ENCODE peak calls at places on chromosomes 12 and 14, in five cellular contexts. A is cardiac fibroblast, S is adrenal gland, R is AG04450, O is prostate gland. D is an unnamed sample.

GRCh38 chr12:42084522-42084921 is 60.2 kb downstream of the GXYLT1 start:
- DNase-seq in A (no peak), S (no peak), R (no peak), O (no peak), D (no peak)

GRCh38 chr12:94614288-94614721 is 36.1 kb downstream of the TMCC3 start:
- DNase-seq in A (no peak), S (no peak), R (no peak), O (peak; percentile 33), D (peak; percentile 33)

GRCh38 chr12:31118347-31118830 is 44.7 kb downstream of the DDX11 start:
- DNase-seq in A (no peak), S (no peak), R (no peak), O (no peak), D (no peak)

GRCh38 chr12:70317781-70318180 is 48.3 kb upstream of the KCNMB4 start:
- DNase-seq in A (no peak), S (no peak), R (no peak), O (no peak), D (no peak)

GRCh38 chr14:75645051-75645450 is 15.6 kb downstream of the ERG28 start:
- DNase-seq in A (no peak), S (no peak), R (no peak), O (no peak), D (no peak)

GRCh38 chr14:79585845-79586244 is 625.5 kb downstream of the DIO2 start:
- DNase-seq in A (peak; percentile 67), S (no peak), R (no peak), O (no peak), D (no peak)

GRCh38 chr12:100401660-100402059 is 44.8 kb downstream of the SLC17A8 start:
- DNase-seq in A (peak; percentile 35), S (no peak), R (no peak), O (no peak), D (peak; percentile 22)

GRCh38 chr12:106522708-106523107 is 60.1 kb upstream of the RFX4 start:
- DNase-seq in A (no peak), S (no peak), R (no peak), O (no peak), D (no peak)

GRCh38 chr12:55862286-55862685 is 19.6 kb upstream of the MMP19 start:
- DNase-seq in A (no peak), S (no peak), R (no peak), O (no peak), D (no peak)

GRCh38 chr14:59123975-59124374 is 64.5 kb upstream of the DAAM1 start:
- DNase-seq in A (peak; percentile 49), S (no peak), R (no peak), O (no peak), D (no peak)

GRCh38 chr14:53953002-53953827 is 3.4 kb downstream of the BMP4 start:
- DNase-seq in A (peak; percentile 71), S (peak; percentile 91), R (peak; percentile 32), O (peak; percentile 83), D (peak; percentile 90)

GRCh38 chr12:51357374-51358047 is 11.0 kb upstream of the CELA1 start:
- DNase-seq in A (no peak), S (no peak), R (no peak), O (no peak), D (no peak)

GRCh38 chr14:68979722-68980552 is 835 bp upstream of the ACTN1 start:
- DNase-seq in A (peak; percentile 57), S (peak; percentile 45), R (no peak), O (peak; percentile 44), D (no peak)

GRCh38 chr14:26286806-26287205 is 311.0 kb downstream of the NOVA1 start:
- DNase-seq in A (peak; percentile 14), S (no peak), R (no peak), O (no peak), D (peak; percentile 5)

GRCh38 chr14:32565256-32565655 is 236.2 kb downstream of the AKAP6 start:
- DNase-seq in A (no peak), S (no peak), R (no peak), O (no peak), D (no peak)

GRCh38 chr12:113151655-113152054 is 2.1 kb downstream of the CFAP73 start:
- DNase-seq in A (no peak), S (no peak), R (no peak), O (no peak), D (no peak)

GRCh38 chr14:98136019-98136418 is 1136.0 kb downstream of the BCL11B start:
- DNase-seq in A (no peak), S (no peak), R (no peak), O (no peak), D (no peak)

GRCh38 chr14:53152627-53152908 is 555 bp downstream of the DDHD1 start:
- DNase-seq in A (peak; percentile 42), S (no peak), R (no peak), O (no peak), D (peak; percentile 32)

GRCh38 chr12:76666272-76666845 is 97.6 kb upstream of the ZDHHC17 start:
- DNase-seq in A (no peak), S (no peak), R (no peak), O (no peak), D (no peak)

GRCh38 chr14:68627868-68628604 is 164.8 kb downstream of the ZFP36L1 start:
- DNase-seq in A (no peak), S (no peak), R (no peak), O (peak; percentile 74), D (no peak)

GRCh38 chr12:29534935-29535334 is 37.4 kb upstream of the OVCH1 start:
- DNase-seq in A (peak; percentile 42), S (peak; percentile 20), R (no peak), O (no peak), D (peak; percentile 76)

GRCh38 chr14:26074892-26075291 is 522.9 kb downstream of the NOVA1 start:
- DNase-seq in A (no peak), S (no peak), R (no peak), O (no peak), D (no peak)

GRCh38 chr12:16241346-16241745 is 36.1 kb downstream of the SLC15A5 start:
- DNase-seq in A (no peak), S (no peak), R (no peak), O (no peak), D (no peak)

GRCh38 chr12:130087222-130087621 is 75.0 kb upstream of the FZD10 start:
- DNase-seq in A (no peak), S (no peak), R (no peak), O (no peak), D (no peak)

GRCh38 chr12:120225852-120226640 is 25.1 kb upstream of the RPLP0 start:
- DNase-seq in A (peak; percentile 44), S (no peak), R (no peak), O (no peak), D (no peak)

GRCh38 chr12:116864371-116865160 is 16.7 kb downstream of the HRK start:
- DNase-seq in A (peak; percentile 93), S (peak; percentile 18), R (peak; percentile 42), O (no peak), D (peak; percentile 71)

DNA sequence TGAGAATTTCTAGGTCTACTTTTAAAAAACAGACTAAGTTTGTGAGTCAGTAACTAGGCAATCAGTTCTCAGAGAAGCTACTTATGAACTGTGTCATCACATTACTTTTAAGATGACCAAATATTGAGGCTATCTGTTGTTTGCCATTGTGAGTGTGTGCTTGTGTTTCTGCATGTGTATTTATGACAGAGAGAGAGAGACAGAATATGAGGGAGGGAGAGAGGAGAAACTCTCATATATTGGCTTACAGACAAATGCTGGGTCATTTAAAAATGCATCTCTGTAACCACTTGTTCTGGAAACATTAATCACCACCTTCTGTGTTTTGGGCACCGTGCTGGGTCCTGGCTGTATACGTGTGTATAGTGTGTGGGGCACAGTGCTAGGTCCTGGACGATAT is 161.5 kb upstream of the FRMD6 start:
- DNase-seq in A (peak; percentile 65), S (no peak), R (no peak), O (no peak), D (no peak)
- H3K4me3 ChIP-seq in A (no peak overlapping the region), S (no peak overlapping the region), R (no peak overlapping the region), O (no peak overlapping the region), D (no peak overlapping the region)

GRCh38 chr12:2877047-2877958 is at the start of the genes FOXM1 and RHNO1:
- DNase-seq in A (peak; percentile 90), S (peak; percentile 90), R (peak; percentile 66), O (peak; percentile 92), D (peak; percentile 89)
- TF ChIP-seq CTCF in A (no peak), S (peak; percentile 8), R (peak; percentile 11), O (no peak), D (peak; percentile 6)

GRCh38 chr12:110869035-110869434 is 22.2 kb downstream of the CCDC63 start:
- DNase-seq in A (no peak), S (no peak), R (no peak), O (no peak), D (no peak)
- H3K4me3 ChIP-seq in A (no peak overlapping the region), S (no peak overlapping the region), R (no peak overlapping the region), O (no peak overlapping the region), D (no peak overlapping the region)

GRCh38 chr14:91175802-91176201 is 61.9 kb downstream of the DGLUCY start:
- DNase-seq in A (no peak), S (no peak), R (no peak), O (no peak), D (no peak)

GRCh38 chr14:91175296-91175695 is 61.4 kb downstream of the DGLUCY start:
- DNase-seq in A (no peak), S (no peak), R (no peak), O (no peak), D (no peak)

GRCh38 chr14:91171291-91171690 is 57.4 kb downstream of the DGLUCY start:
- DNase-seq in A (no peak), S (no peak), R (no peak), O (no peak), D (no peak)

GRCh38 chr14:91173867-91174266 is 60.0 kb downstream of the DGLUCY start:
- DNase-seq in A (no peak), S (no peak), R (no peak), O (no peak), D (no peak)

GRCh38 chr14:91173221-91173670 is 59.4 kb downstream of the DGLUCY start:
- DNase-seq in A (peak; percentile 85), S (peak; percentile 85), R (peak; percentile 64), O (peak; percentile 81), D (peak; percentile 84)
- TF ChIP-seq CTCF in A (peak; percentile 95), S (peak; percentile 91), R (peak; percentile 94), O (peak; percentile 95), D (peak; percentile 84)

DNA sequence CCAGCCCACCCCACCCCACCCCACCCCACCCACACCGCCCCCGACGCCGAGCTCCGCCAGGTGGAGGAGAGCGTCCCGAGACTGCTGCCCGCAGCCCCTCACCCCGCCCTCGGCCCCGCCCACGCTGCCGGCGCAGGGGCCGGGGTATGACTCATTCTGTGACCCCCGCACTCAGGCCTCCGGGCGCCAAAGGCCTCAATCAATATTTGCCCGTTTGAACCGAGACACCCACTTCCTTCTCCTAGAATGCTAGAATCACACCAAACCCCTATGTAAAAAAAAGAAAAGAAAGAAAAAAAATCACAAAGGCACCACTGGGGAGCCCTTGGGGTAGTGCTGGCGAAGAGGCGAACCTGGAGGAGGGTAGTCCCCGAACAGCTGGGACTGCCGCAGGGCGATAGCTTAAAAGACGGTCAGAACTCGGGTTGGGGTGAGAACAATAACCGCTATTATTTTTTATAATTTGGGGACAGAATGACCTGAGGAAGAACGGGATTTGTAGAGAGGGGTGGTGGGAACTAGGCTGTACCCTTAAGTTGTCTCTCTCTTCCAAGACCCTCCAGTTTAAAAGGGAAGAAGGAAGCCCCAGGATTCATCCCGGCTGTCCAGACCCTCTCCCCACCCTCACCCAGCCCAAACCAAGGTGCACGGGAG is 894 bp downstream of the KRT8 start:
- DNase-seq in A (peak; percentile 10), S (peak; percentile 33), R (no peak), O (peak; percentile 46), D (peak; percentile 73)
- H3K4me3 ChIP-seq in A (no peak overlapping the region), S (peak overlapping the region; percentile 32), R (peak overlapping the region; percentile 45), O (peak overlapping the region; percentile 47), D (peak overlapping the region; percentile 59)